ENCODE peak calls at places on chromosomes 13 and 19, in nine cellular contexts. K is foreskin fibroblast; W is amniotic stem cell; R is Daoy; Q is ureter; Z is cerebellar nuclear complex; N is AG09319; H is T-helper 2 cell treated with Interferon-gamma antibody and Interleukin-4, amounts not matched to agents 5 μg/mL and 100 μg/mL, for 36 hours; X is BJ. Y is an unnamed sample.

GRCh38 chr19:17183858-17184271 is 31.3 kb upstream of the USE1 start:
- DNase-seq in Q (no peak), Z (no peak), X (no peak), K (no peak), N (no peak), R (no peak), W (no peak), H (no peak), Y (no peak)

GRCh38 chr13:50594276-50594970 is 249.1 kb downstream of the DLEU7 start:
- DNase-seq in H (peak), Q (no peak), N (no peak), K (no peak), Z (no peak), X (no peak), W (no peak), R (no peak), Y (no peak)

GRCh38 chr19:38290631-38291147 is 13.4 kb upstream of the C19orf33 start:
- DNase-seq in Q (peak), W (peak), Z (peak), R (peak), H (no peak), K (peak), X (peak), N (peak), Y (no peak)

GRCh38 chr19:4455742-4456565 is 1.6 kb downstream of the UBXN6 start:
- DNase-seq in Z (peak), H (no peak), W (peak), R (peak), N (peak), Q (peak), X (peak), K (peak), Y (peak)

GRCh38 chr13:25990801-25991200 is 61.0 kb downstream of the SHISA2 start:
- DNase-seq in Z (no peak), W (peak), R (peak), Q (no peak), H (no peak), X (peak), K (peak), N (no peak), Y (no peak)

GRCh38 chr13:31314961-31315360 is 115.2 kb downstream of the B3GLCT start:
- DNase-seq in K (no peak), Q (no peak), N (no peak), R (no peak), Z (no peak), W (no peak), X (no peak), H (no peak), Y (no peak)

GRCh38 chr19:36417752-36418286 is 625 bp downstream of the ZFP82 start:
- DNase-seq in Q (no peak), K (no peak), X (no peak), N (no peak), W (no peak), Z (no peak), R (peak), H (no peak), Y (no peak)

GRCh38 chr19:37872383-37872782 is 34.0 kb downstream of the WDR87 start:
- DNase-seq in Z (no peak), Q (no peak), K (peak), H (no peak), N (no peak), X (no peak), R (no peak), W (no peak), Y (no peak)

Y was measured in WERI-Rb-1.